ENCODE peak calls at places on chromosomes 4 and X, in six cellular contexts. One of them, this sample, is unnamed.

GRCh38 chr4:177047851-177048174 is 255.1 kb upstream of the VEGFC start:
- DNase-seq in HepG2: no peak
- DNase-seq in GM12878: no peak
- DNase-seq in K562: no peak
- DNase-seq in GM12891: no peak
- DNase-seq in H1: no peak
- DNase-seq in this sample: no peak

GRCh38 chr4:164959896-164960295 is 17.6 kb downstream of the TRIM61 start:
- DNase-seq in HepG2: no peak
- DNase-seq in GM12878: no peak
- DNase-seq in K562: no peak
- DNase-seq in GM12891: no peak
- DNase-seq in H1: no peak
- DNase-seq in this sample: no peak

GRCh38 chr4:80073362-80074008 is 456 bp upstream of the ANTXR2 start:
- DNase-seq in HepG2: no peak
- DNase-seq in GM12878: peak
- DNase-seq in K562: no peak
- DNase-seq in GM12891: peak
- DNase-seq in H1: no peak
- DNase-seq in this sample: peak

GRCh38 chr4:148831945-148832344 is 389.7 kb upstream of the NR3C2 start:
- DNase-seq in HepG2: no peak
- DNase-seq in GM12878: no peak
- DNase-seq in K562: no peak
- DNase-seq in GM12891: no peak
- DNase-seq in H1: no peak
- DNase-seq in this sample: no peak

GRCh38 chr4:169045862-169046584 is 36.0 kb upstream of the CBR4 start:
- DNase-seq in HepG2: no peak
- DNase-seq in GM12878: no peak
- DNase-seq in K562: no peak
- DNase-seq in GM12891: no peak
- DNase-seq in H1: no peak
- DNase-seq in this sample: no peak

GRCh38 chr4:3387154-3387942 is 54.4 kb upstream of the HGFAC start:
- DNase-seq in HepG2: no peak
- DNase-seq in GM12878: peak
- DNase-seq in K562: no peak
- DNase-seq in GM12891: no peak
- DNase-seq in H1: no peak
- DNase-seq in this sample: no peak

GRCh38 chr4:152672403-152673092 is 7.2 kb downstream of the TMEM154 start:
- DNase-seq in HepG2: no peak
- DNase-seq in GM12878: no peak
- DNase-seq in K562: no peak
- DNase-seq in GM12891: no peak
- DNase-seq in H1: no peak
- DNase-seq in this sample: no peak

GRCh38 chr4:67122029-67122428 is 423.3 kb downstream of the CENPC start:
- DNase-seq in HepG2: peak
- DNase-seq in GM12878: no peak
- DNase-seq in K562: no peak
- DNase-seq in GM12891: no peak
- DNase-seq in H1: no peak
- DNase-seq in this sample: no peak

GRCh38 chr4:2258091-2259035 is 3.5 kb downstream of the MXD4 start:
- DNase-seq in HepG2: no peak
- DNase-seq in GM12878: no peak
- DNase-seq in K562: no peak
- DNase-seq in GM12891: no peak
- DNase-seq in H1: no peak
- DNase-seq in this sample: peak

GRCh38 chr4:78332974-78333373 is 218.6 kb upstream of the ANXA3 start:
- DNase-seq in HepG2: no peak
- DNase-seq in GM12878: no peak
- DNase-seq in K562: no peak
- DNase-seq in GM12891: no peak
- DNase-seq in H1: no peak
- DNase-seq in this sample: no peak

GRCh38 chr4:8060632-8061031 is 98.0 kb downstream of the ABLIM2 start:
- DNase-seq in HepG2: no peak
- DNase-seq in GM12878: no peak
- DNase-seq in K562: no peak
- DNase-seq in GM12891: no peak
- DNase-seq in H1: no peak
- DNase-seq in this sample: no peak

GRCh38 chr4:49002931-49003330 is 16.9 kb downstream of the CWH43 start:
- DNase-seq in HepG2: no peak
- DNase-seq in GM12878: no peak
- DNase-seq in K562: no peak
- DNase-seq in GM12891: no peak
- DNase-seq in H1: no peak
- DNase-seq in this sample: no peak

GRCh38 chrX:25021132-25021498 is 5.3 kb upstream of the ARX start:
- DNase-seq in HepG2: no peak
- DNase-seq in GM12878: no peak
- DNase-seq in K562: no peak
- DNase-seq in GM12891: no peak
- DNase-seq in H1: no peak
- DNase-seq in this sample: no peak

GRCh38 chr4:136392576-136392975 is 1139.7 kb downstream of the PCDH18 start:
- DNase-seq in HepG2: no peak
- DNase-seq in GM12878: no peak
- DNase-seq in K562: no peak
- DNase-seq in GM12891: no peak
- DNase-seq in H1: no peak
- DNase-seq in this sample: no peak

GRCh38 chr4:70759126-70759525 is 37.4 kb downstream of the RUFY3 start:
- DNase-seq in HepG2: no peak
- DNase-seq in GM12878: no peak
- DNase-seq in K562: no peak
- DNase-seq in GM12891: no peak
- DNase-seq in H1: no peak
- DNase-seq in this sample: no peak

GRCh38 chrX:133440081-133440796 is 24.9 kb upstream of the GPC4 start:
- DNase-seq in HepG2: no peak
- DNase-seq in GM12878: no peak
- DNase-seq in K562: no peak
- DNase-seq in GM12891: no peak
- DNase-seq in H1: no peak
- DNase-seq in this sample: no peak

GRCh38 chr4:159401791-159402380 is 299.0 kb downstream of the RAPGEF2 start:
- DNase-seq in HepG2: peak
- DNase-seq in GM12878: no peak
- DNase-seq in K562: no peak
- DNase-seq in GM12891: no peak
- DNase-seq in H1: no peak
- DNase-seq in this sample: no peak

GRCh38 chr4:159395693-159396092 is 292.8 kb downstream of the RAPGEF2 start:
- DNase-seq in HepG2: peak
- DNase-seq in GM12878: no peak
- DNase-seq in K562: no peak
- DNase-seq in GM12891: no peak
- DNase-seq in H1: no peak
- DNase-seq in this sample: no peak

GRCh38 chr4:159396151-159396550 is 293.3 kb downstream of the RAPGEF2 start:
- DNase-seq in HepG2: no peak
- DNase-seq in GM12878: no peak
- DNase-seq in K562: no peak
- DNase-seq in GM12891: no peak
- DNase-seq in H1: no peak
- DNase-seq in this sample: no peak

GRCh38 chr4:159398236-159398638 is 295.4 kb downstream of the RAPGEF2 start:
- DNase-seq in HepG2: no peak
- DNase-seq in GM12878: no peak
- DNase-seq in K562: no peak
- DNase-seq in GM12891: no peak
- DNase-seq in H1: no peak
- DNase-seq in this sample: no peak

DNA sequence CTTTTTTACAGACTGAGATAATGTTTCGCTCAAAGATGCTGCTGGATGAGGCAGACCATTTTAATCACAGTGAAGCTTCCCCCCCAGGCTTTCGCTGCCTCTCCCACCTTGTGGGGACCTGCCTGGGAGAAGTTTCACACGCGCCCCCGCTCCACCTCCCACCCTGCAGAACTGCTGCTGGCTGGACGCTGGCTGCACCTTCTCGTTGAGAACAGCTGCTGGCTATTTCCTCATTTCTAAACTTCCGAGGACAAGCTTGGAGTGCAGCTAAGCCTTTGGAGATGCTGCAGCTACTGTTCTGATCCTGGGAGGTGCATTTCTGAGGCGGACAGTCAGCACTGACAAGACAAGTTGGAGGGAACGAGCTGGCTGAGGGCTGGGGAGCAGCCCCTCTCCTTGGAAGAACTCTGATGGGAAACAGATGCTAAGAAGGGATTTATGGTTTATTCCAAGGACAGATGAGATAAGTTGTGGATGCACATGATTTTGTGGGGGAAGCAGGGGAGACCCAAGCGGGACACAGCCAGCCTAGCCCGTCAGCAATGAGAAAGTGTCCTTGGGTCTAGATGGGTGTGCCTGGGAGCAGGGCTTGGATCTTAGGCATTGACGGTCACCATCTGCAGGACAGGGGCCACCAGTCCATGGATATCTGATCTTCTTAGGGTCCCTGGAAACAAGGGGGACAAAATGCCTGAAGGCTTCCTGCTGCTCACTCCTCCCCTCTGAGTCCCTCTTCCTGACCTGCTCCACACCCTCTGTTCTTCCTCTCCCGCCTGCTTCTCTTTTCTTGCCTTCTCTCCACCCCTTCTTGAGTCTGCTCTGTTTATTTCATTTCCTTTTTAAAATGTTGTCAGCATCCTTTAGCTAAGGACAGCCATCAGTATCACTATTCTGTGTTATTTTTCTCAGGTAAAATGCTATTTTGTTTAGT is 298.2 kb downstream of the RAPGEF2 start:
- DNase-seq in HepG2: no peak
- DNase-seq in GM12878: no peak
- DNase-seq in K562: no peak
- DNase-seq in GM12891: no peak
- DNase-seq in H1: no peak
- DNase-seq in this sample: no peak
- TF ChIP-seq TAF1 in HepG2: no peak
- TF ChIP-seq TAF1 in GM12878: no peak
- TF ChIP-seq TAF1 in K562: no peak
- TF ChIP-seq TAF1 in GM12891: no peak
- TF ChIP-seq TAF1 in H1: no peak
- TF ChIP-seq TAF1 in this sample: no peak

GRCh38 chrX:20046270-20046669 is 55.4 kb upstream of the BCLAF3 start:
- DNase-seq in HepG2: no peak
- DNase-seq in GM12878: no peak
- DNase-seq in K562: no peak
- DNase-seq in GM12891: no peak
- DNase-seq in H1: no peak
- DNase-seq in this sample: no peak
- TF ChIP-seq POLR2AphosphoS5 in HepG2: no peak
- TF ChIP-seq POLR2AphosphoS5 in GM12878: no peak
- TF ChIP-seq POLR2AphosphoS5 in K562: no peak
- TF ChIP-seq POLR2AphosphoS5 in GM12891: no peak
- TF ChIP-seq POLR2AphosphoS5 in H1: no peak
- TF ChIP-seq POLR2AphosphoS5 in this sample: no peak

GRCh38 chr4:186272699-186273370 is 6.8 kb downstream of the F11 start:
- DNase-seq in HepG2: no peak
- DNase-seq in GM12878: no peak
- DNase-seq in K562: no peak
- DNase-seq in GM12891: no peak
- DNase-seq in H1: no peak
- DNase-seq in this sample: no peak

GRCh38 chr4:186265683-186266648 is at the start of gene F11:
- DNase-seq in HepG2: peak
- DNase-seq in GM12878: no peak
- DNase-seq in K562: no peak
- DNase-seq in GM12891: no peak
- DNase-seq in H1: no peak
- DNase-seq in this sample: no peak

GRCh38 chr4:186271279-186271678 is 5.3 kb downstream of the F11 start:
- DNase-seq in HepG2: no peak
- DNase-seq in GM12878: no peak
- DNase-seq in K562: no peak
- DNase-seq in GM12891: no peak
- DNase-seq in H1: no peak
- DNase-seq in this sample: no peak

GRCh38 chr4:186264660-186265059 is 1.3 kb upstream of the F11 start:
- DNase-seq in HepG2: no peak
- DNase-seq in GM12878: no peak
- DNase-seq in K562: no peak
- DNase-seq in GM12891: no peak
- DNase-seq in H1: no peak
- DNase-seq in this sample: no peak

DNA sequence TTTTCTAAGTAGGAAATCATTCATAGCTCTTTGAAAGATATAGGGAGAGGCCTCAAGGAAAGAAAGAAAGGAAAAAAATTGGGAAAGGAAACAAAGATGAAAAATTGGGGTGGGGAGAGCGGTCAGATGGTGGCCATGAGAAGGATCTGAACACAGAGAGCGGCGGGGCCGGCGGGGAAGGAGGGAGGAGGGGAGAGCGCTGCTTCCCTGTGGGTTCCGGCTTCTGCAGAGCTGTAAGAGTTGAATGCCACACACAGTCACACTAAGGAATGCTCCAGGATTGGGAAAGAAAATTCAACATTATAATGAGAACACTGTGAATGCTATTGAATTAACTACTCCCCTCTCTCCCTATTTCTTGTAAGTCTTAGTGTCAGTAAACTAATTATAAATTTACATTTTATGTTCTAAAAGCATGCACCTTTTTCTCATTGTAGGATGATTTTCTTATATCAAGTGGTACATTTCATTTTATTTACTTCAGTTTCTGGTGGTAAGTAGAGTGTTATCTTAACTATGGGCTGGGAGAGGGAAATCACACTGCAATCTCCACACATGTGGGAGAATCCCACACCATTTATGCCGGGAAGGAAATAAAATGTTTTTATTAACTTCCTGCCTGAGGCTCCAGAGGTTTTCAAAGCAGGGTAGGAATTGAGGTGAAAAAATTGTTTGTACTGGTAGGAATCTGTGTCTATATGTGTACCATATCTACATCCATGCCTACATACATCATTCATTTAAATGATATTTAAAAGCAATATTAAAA is 894 bp downstream of the F11 start:
- DNase-seq in HepG2: peak
- DNase-seq in GM12878: no peak
- DNase-seq in K562: no peak
- DNase-seq in GM12891: no peak
- DNase-seq in H1: no peak
- DNase-seq in this sample: no peak
- TF ChIP-seq POLR2A in HepG2: peak
- TF ChIP-seq POLR2A in GM12878: no peak
- TF ChIP-seq POLR2A in K562: no peak
- TF ChIP-seq POLR2A in GM12891: no peak
- TF ChIP-seq POLR2A in H1: no peak
- TF ChIP-seq POLR2A in this sample: no peak

DNA sequence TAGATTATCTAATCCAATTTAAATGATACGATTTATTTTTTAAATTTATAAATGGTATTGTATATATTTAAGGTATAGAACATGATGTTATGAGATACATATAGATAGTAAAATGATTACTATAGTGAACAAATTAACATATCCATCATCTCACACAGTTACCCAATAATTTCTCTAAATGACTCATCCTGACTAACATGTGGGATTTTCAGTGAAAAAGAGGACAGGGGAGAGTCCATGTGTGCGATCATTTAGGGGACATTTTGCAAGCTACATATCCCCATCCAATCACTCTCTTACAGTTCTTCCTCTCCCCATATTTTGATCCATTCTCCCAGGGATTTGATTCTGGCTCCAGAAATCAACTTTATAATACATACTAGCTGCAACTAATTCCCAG is 88.2 kb downstream of the ABCB7 start:
- DNase-seq in HepG2: no peak
- DNase-seq in GM12878: no peak
- DNase-seq in K562: no peak
- DNase-seq in GM12891: no peak
- DNase-seq in H1: no peak
- DNase-seq in this sample: no peak
- TF ChIP-seq TAF1 in HepG2: no peak
- TF ChIP-seq TAF1 in GM12878: no peak
- TF ChIP-seq TAF1 in K562: no peak
- TF ChIP-seq TAF1 in GM12891: no peak
- TF ChIP-seq TAF1 in H1: no peak
- TF ChIP-seq TAF1 in this sample: no peak

This sample was measured in GM12892.